ENCODE peak calls at places on chromosome 20, in eight cellular contexts. U is RCC 7860, J is HTR-8/SVneo, G is nephron progenitor cell, H is GM23248, T is AG08395, N is B cell, C is mucosa of gallbladder. R is an unnamed sample.
A peak's percentile ranks its signal among the peaks of the same experiment; 100 is the strongest.

GRCh38 chr20:3811421-3812258 is 8.7 kb upstream of the AP5S1 start:
- DNase-seq in U (peak; percentile 93), J (peak; percentile 90), G (no peak), H (peak; percentile 98), T (peak; percentile 98), N (peak; percentile 53), C (peak; percentile 98), R (peak; percentile 99)

GRCh38 chr20:62522748-62523396 is 47.1 kb upstream of the GATA5 start:
- DNase-seq in U (no peak), J (no peak), G (no peak), H (no peak), T (no peak), N (no peak), C (no peak), R (no peak)

GRCh38 chr20:25233016-25233772 is 14.7 kb upstream of the PYGB start:
- DNase-seq in U (peak; percentile 76), J (peak; percentile 23), G (no peak), H (peak; percentile 79), T (peak; percentile 25), N (no peak), C (peak; percentile 87), R (peak; percentile 71)

GRCh38 chr20:6053776-6054688 is at the start of gene LRRN4:
- DNase-seq in U (peak; percentile 96), J (peak; percentile 40), G (peak; percentile 54), H (peak; percentile 19), T (no peak), N (no peak), C (no peak), R (no peak)

GRCh38 chr20:63495771-63496403 is 3.0 kb downstream of the EEF1A2 start:
- DNase-seq in U (no peak), J (peak; percentile 88), G (peak; percentile 87), H (peak; percentile 77), T (peak; percentile 72), N (peak; percentile 87), C (peak; percentile 65), R (peak; percentile 48)

GRCh38 chr20:60132162-60132826 is 174.1 kb downstream of the CDH26 start:
- DNase-seq in U (no peak), J (no peak), G (no peak), H (no peak), T (no peak), N (no peak), C (no peak), R (no peak)

GRCh38 chr20:36830791-36831691 is 44.9 kb upstream of the TLDC2 start:
- DNase-seq in U (no peak), J (no peak), G (no peak), H (peak; percentile 80), T (peak; percentile 52), N (no peak), C (peak; percentile 38), R (peak; percentile 82)

GRCh38 chr20:58177799-58178198 is 50.7 kb downstream of the ANKRD60 start:
- DNase-seq in U (no peak), J (no peak), G (no peak), H (peak; percentile 9), T (no peak), N (no peak), C (no peak), R (no peak)

GRCh38 chr20:53578492-53579222 is 15.0 kb downstream of the ZNF217 start:
- DNase-seq in U (peak; percentile 77), J (peak; percentile 96), G (peak; percentile 48), H (peak; percentile 93), T (peak; percentile 85), N (peak; percentile 88), C (peak; percentile 77), R (peak; percentile 91)

GRCh38 chr20:59643616-59644061 is 39.3 kb downstream of the PHACTR3 start:
- DNase-seq in U (no peak), J (no peak), G (no peak), H (no peak), T (no peak), N (no peak), C (no peak), R (no peak)

GRCh38 chr20:35828434-35828833 is 56.6 kb downstream of the PHF20 start:
- DNase-seq in U (no peak), J (no peak), G (no peak), H (no peak), T (no peak), N (no peak), C (no peak), R (no peak)

GRCh38 chr20:18233408-18233943 is 54.9 kb upstream of the ZNF133 start:
- DNase-seq in U (no peak), J (no peak), G (no peak), H (no peak), T (no peak), N (no peak), C (no peak), R (no peak)

GRCh38 chr20:45306431-45306982 is at the start of gene RBPJL:
- DNase-seq in U (no peak), J (no peak), G (peak; percentile 64), H (peak; percentile 37), T (peak; percentile 45), N (peak; percentile 70), C (no peak), R (no peak)

GRCh38 chr20:51531141-51531710 is 11.3 kb downstream of the NFATC2 start:
- DNase-seq in U (peak; percentile 80), J (no peak), G (no peak), H (peak; percentile 24), T (no peak), N (peak; percentile 38), C (no peak), R (no peak)

GRCh38 chr20:24165336-24166126 is 177.0 kb upstream of the GGTLC1 start:
- DNase-seq in U (no peak), J (no peak), G (no peak), H (no peak), T (no peak), N (no peak), C (no peak), R (peak; percentile 60)

GRCh38 chr20:51084598-51084997 is 61.7 kb upstream of the KCNG1 start:
- DNase-seq in U (no peak), J (no peak), G (no peak), H (no peak), T (no peak), N (no peak), C (no peak), R (no peak)

GRCh38 chr20:50056408-50056926 is 56.5 kb downstream of the UBE2V1 start:
- DNase-seq in U (no peak), J (no peak), G (no peak), H (no peak), T (no peak), N (no peak), C (no peak), R (no peak)

GRCh38 chr20:37845261-37845681 is 57.7 kb upstream of the VSTM2L start:
- DNase-seq in U (no peak), J (no peak), G (no peak), H (no peak), T (no peak), N (no peak), C (peak; percentile 37), R (no peak)